ENCODE peak calls at places on chromosome 7, in ten cellular contexts. I is tibial nerve, Y is GM12878, H is K562, M is stomach, F is sigmoid colon, D is suprapubic skin, E is SK-N-SH, G is A549, V is transverse colon. J is an unnamed sample. For H3K4me1, the result is how much of the 10 kb centered on the place peaks cover.

GRCh38 chr7:28682136-28682535 is 269.8 kb downstream of the CREB5 start:
- DNase-seq in G (no peak), F (no peak), Y (no peak), E (no peak), I (no peak), M (no peak), V (no peak), H (no peak), D (no peak), J (no peak)

GRCh38 chr7:5854738-5855137 is 25.9 kb upstream of the OCM start:
- DNase-seq in V (no peak), F (no peak), Y (no peak), E (no peak), M (no peak), I (no peak), G (no peak), H (no peak), D (no peak), J (no peak)

GRCh38 chr7:95578299-95578855 is 17.9 kb downstream of the PDK4 start:
- DNase-seq in G (no peak), V (no peak), E (no peak), H (no peak), Y (no peak), I (no peak), M (no peak), D (no peak), F (no peak), J (no peak)

GRCh38 chr7:68754414-68754813 is 843.9 kb upstream of the AUTS2 start:
- DNase-seq in F (no peak), Y (no peak), V (no peak), M (no peak), H (no peak), G (no peak), I (no peak), D (no peak), E (no peak), J (no peak)

GRCh38 chr7:49112222-49112621 is 187.9 kb downstream of the CDC14C start:
- DNase-seq in F (no peak), V (no peak), G (no peak), Y (no peak), M (no peak), H (no peak), E (no peak), D (no peak), I (no peak), J (no peak)

GRCh38 chr7:131829911-131830310 is 273.5 kb upstream of the PODXL start:
- DNase-seq in D (no peak), Y (no peak), G (no peak), V (no peak), E (peak), M (no peak), H (no peak), F (no peak), I (no peak), J (no peak)

GRCh38 chr7:22561895-22562593 is 62.1 kb upstream of the STEAP1B start:
- DNase-seq in M (no peak), I (no peak), E (no peak), F (no peak), V (no peak), D (no peak), H (no peak), G (peak), Y (no peak), J (no peak)

GRCh38 chr7:98294798-98295382 is 13.4 kb downstream of the BRI3 start:
- DNase-seq in H (peak), G (peak), M (peak), I (no peak), V (peak), E (peak), Y (no peak), F (no peak), D (no peak), J (no peak)

GRCh38 chr7:32501522-32501921 is 6.2 kb downstream of the AVL9 start:
- DNase-seq in H (no peak), M (no peak), D (no peak), E (no peak), I (no peak), V (no peak), Y (no peak), G (no peak), F (no peak), J (no peak)

GRCh38 chr7:19095461-19095860 is 22.0 kb downstream of the TWIST1 start:
- DNase-seq in Y (no peak), M (no peak), F (no peak), V (no peak), E (no peak), D (no peak), H (no peak), I (no peak), G (no peak), J (no peak)

GRCh38 chr7:155674556-155674955 is 30.1 kb downstream of the RBM33 start:
- DNase-seq in G (no peak), F (no peak), E (no peak), Y (no peak), I (no peak), D (no peak), M (no peak), V (no peak), H (no peak), J (no peak)

GRCh38 chr7:48643420-48644013 is 280.8 kb upstream of the CDC14C start:
- DNase-seq in I (no peak), H (no peak), G (no peak), M (no peak), E (no peak), V (no peak), Y (no peak), D (no peak), F (no peak), J (no peak)

GRCh38 chr7:142088022-142088714 is 23.4 kb upstream of the MGAM2 start:
- DNase-seq in M (no peak), D (no peak), V (peak), F (no peak), G (no peak), Y (no peak), I (no peak), E (no peak), H (no peak), J (no peak)

GRCh38 chr7:148410905-148411304 is 179.7 kb upstream of the C7orf33 start:
- DNase-seq in Y (no peak), G (no peak), M (no peak), V (no peak), I (no peak), F (no peak), E (no peak), H (no peak), D (no peak), J (no peak)

GRCh38 chr7:40880581-40880980 is 745.8 kb downstream of the SUGCT start:
- DNase-seq in F (no peak), V (no peak), D (no peak), G (no peak), M (no peak), Y (no peak), E (no peak), I (no peak), H (no peak), J (no peak)

GRCh38 chr7:27835408-27835807 is 95.4 kb downstream of the TAX1BP1 start:
- DNase-seq in E (no peak), F (no peak), D (no peak), Y (no peak), G (no peak), H (no peak), V (no peak), I (no peak), M (no peak), J (no peak)

GRCh38 chr7:68821846-68822245 is 776.4 kb upstream of the AUTS2 start:
- DNase-seq in F (no peak), Y (no peak), D (no peak), I (no peak), M (no peak), V (no peak), H (no peak), G (no peak), E (peak), J (no peak)

GRCh38 chr7:90595801-90596683 is at the start of gene CDK14:
- DNase-seq in D (peak), E (peak), H (peak), V (peak), F (peak), G (peak), I (peak), M (peak), Y (no peak), J (peak)

GRCh38 chr7:149860821-149861727 is 12.7 kb upstream of the ATP6V0E2 start:
- DNase-seq in E (peak), D (peak), H (peak), V (no peak), Y (no peak), G (peak), M (no peak), I (no peak), F (no peak), J (no peak)

GRCh38 chr7:156616269-156617202 is 24.0 kb upstream of the RNF32 start:
- DNase-seq in V (peak), M (no peak), E (peak), I (no peak), F (no peak), H (no peak), D (no peak), Y (no peak), G (no peak), J (no peak)

GRCh38 chr7:45098983-45099839 is 10.4 kb upstream of the NACAD start:
- DNase-seq in M (no peak), H (no peak), V (no peak), I (no peak), F (peak), G (no peak), D (peak), Y (no peak), E (no peak), J (no peak)

GRCh38 chr7:37247881-37248280 is 200.8 kb downstream of the ELMO1 start:
- DNase-seq in G (no peak), Y (no peak), H (no peak), E (no peak), D (no peak), V (no peak), F (no peak), I (no peak), M (no peak), J (peak)

GRCh38 chr7:44277391-44277790 is 48.0 kb downstream of the CAMK2B start:
- DNase-seq in Y (no peak), D (peak), F (peak), V (no peak), E (peak), H (no peak), I (no peak), G (no peak), M (no peak), J (peak)

GRCh38 chr7:33449847-33450246 is 320.5 kb downstream of the BBS9 start:
- DNase-seq in H (no peak), F (no peak), Y (no peak), G (no peak), D (no peak), V (no peak), I (no peak), E (no peak), M (no peak), J (no peak)

GRCh38 chr7:151248191-151249033 is at the start of gene SMARCD3:
- DNase-seq in G (peak), E (peak), Y (no peak), I (no peak), D (no peak), F (peak), H (peak), V (peak), M (peak), J (peak)

GRCh38 chr7:115676080-115676479 is 354.5 kb downstream of the TFEC start:
- DNase-seq in G (no peak), Y (no peak), M (no peak), D (no peak), V (peak), F (peak), H (no peak), I (no peak), E (no peak), J (peak)

GRCh38 chr7:29337628-29338116 is 143.1 kb downstream of the CHN2 start:
- DNase-seq in H (no peak), V (no peak), M (no peak), F (no peak), Y (no peak), I (no peak), D (no peak), E (no peak), G (no peak), J (no peak)

GRCh38 chr7:4753610-4754432 is 21.6 kb upstream of the AP5Z1 start:
- DNase-seq in V (peak), Y (no peak), G (peak), M (peak), E (peak), H (peak), I (peak), F (peak), D (no peak), J (peak)

GRCh38 chr7:51259766-51260165 is 56.8 kb downstream of the COBL start:
- DNase-seq in M (no peak), G (no peak), I (no peak), Y (no peak), F (no peak), H (no peak), V (no peak), E (no peak), D (no peak), J (no peak)
- TF ChIP-seq EP300 in M (no peak), G (no peak), I (no peak), Y (no peak), F (no peak), H (no peak), V (no peak), E (no peak), D (no peak), J (no peak)

GRCh38 chr7:24912424-24912823 is 67.6 kb downstream of the OSBPL3 start:
- DNase-seq in G (no peak), Y (no peak), V (no peak), I (no peak), D (no peak), F (no peak), M (no peak), E (no peak), H (no peak), J (no peak)
- H3K4me1 ChIP-seq in G (under half), Y (half or more), V (under half), I (under half), D (under half), F (under half), M (under half), E (under half), H (half or more), J (under half)

DNA sequence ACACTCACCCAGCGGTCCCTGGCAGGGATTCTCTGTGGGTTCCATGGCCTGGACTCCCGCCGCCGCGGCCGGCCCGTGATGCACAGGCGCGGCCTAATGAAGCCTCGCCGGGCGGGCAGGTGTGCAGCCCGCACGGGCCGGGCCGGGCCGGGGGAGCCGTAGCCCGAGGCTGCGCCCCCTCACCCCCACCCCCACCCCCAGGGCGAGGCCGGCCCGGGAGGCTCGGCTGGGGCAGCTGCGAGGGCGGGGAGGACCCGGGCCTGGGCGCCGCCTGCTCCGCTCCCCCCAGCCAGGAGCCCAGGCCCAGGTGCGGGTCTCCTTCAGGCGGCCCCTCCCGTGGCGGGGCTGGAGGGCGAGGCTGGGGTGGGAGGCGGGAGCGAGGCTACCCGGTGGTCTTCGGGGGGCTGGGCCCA is at the start of gene NOBOX:
- DNase-seq in H (no peak), I (no peak), G (no peak), V (no peak), F (no peak), Y (no peak), D (no peak), E (no peak), M (no peak), J (no peak)
- TF ChIP-seq EP300 in H (no peak), I (no peak), G (no peak), V (no peak), F (no peak), Y (no peak), D (no peak), E (no peak), M (no peak), J (no peak)

DNA sequence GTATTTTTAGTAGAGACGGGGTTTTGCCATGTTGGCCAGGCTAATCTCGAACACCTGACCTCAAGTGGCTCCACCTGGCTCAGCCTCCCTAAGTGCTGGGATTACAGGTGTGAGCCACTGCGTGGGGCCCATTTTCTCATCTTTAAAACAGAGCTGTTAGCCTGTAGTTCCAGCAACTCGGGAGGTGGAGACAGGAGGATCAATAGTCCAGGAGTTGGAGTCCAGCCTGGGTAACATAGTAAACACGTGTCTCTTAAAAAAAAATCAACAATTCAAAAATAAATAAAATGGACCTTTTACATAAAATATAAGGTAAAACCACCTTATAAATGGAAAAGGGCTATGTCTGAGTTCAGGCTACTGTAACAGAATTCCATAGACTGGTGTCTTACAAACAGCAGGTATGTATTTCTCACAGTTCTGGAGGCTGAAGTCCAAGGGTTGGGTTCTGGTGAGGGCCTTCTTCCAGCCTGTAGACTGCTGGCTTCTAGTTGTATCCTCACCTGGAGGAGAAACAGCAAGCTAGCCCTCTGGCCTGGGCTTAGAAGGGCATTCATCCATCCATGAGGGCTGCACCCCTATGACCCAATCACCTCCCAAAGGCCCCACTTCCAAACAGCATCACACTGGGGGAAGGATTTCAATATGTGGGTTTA is 7.0 kb upstream of the PVRIG start:
- DNase-seq in G (no peak), Y (no peak), F (no peak), H (no peak), I (no peak), D (no peak), E (no peak), V (no peak), M (no peak), J (no peak)
- H3K4me1 ChIP-seq in G (under half), Y (half or more), F (under half), H (under half), I (under half), D (under half), E (under half), V (under half), M (under half), J (under half)